ENCODE peak calls at places on chromosomes 4 and X, in nine cellular contexts. Y is heart left ventricle; P is upper lobe of right lung; H is AG04450; M is brain microvascular endothelial cell; D is tibial artery; C is transverse colon; F is CD8-positive, alpha-beta T cell; E is tibial nerve. K is an unnamed sample. For H3K27me3, the result is how much of the 10 kb centered on the place peaks cover.

GRCh38 chr4:1855334-1856070 is 454 bp downstream of the LETM1 start:
- DNase-seq in P (peak), C (peak), H (no peak), E (no peak), M (no peak), Y (peak), D (no peak), F (no peak), K (no peak)

GRCh38 chr4:122732329-122733026 is at the start of gene BBS12:
- DNase-seq in C (peak), F (peak), D (peak), M (peak), Y (peak), E (peak), P (peak), H (peak), K (peak)

GRCh38 chr4:150423503-150423902 is 158.4 kb upstream of the MAB21L2 start:
- DNase-seq in M (no peak), C (no peak), E (no peak), F (no peak), P (no peak), D (no peak), H (no peak), Y (no peak), K (no peak)

GRCh38 chr4:88745175-88745574 is 47.5 kb upstream of the NAP1L5 start:
- DNase-seq in Y (no peak), C (no peak), P (no peak), H (no peak), F (no peak), M (no peak), E (no peak), D (no peak), K (no peak)

GRCh38 chr4:145130788-145131398 is 32.8 kb downstream of the ABCE1 start:
- DNase-seq in E (no peak), H (peak), F (no peak), P (no peak), C (no peak), Y (no peak), M (peak), D (no peak), K (no peak)

GRCh38 chr4:28225005-28225404 is 1364.4 kb downstream of the STIM2 start:
- DNase-seq in D (no peak), H (no peak), P (no peak), Y (no peak), C (no peak), M (peak), F (no peak), E (no peak), K (no peak)

GRCh38 chr4:155371432-155372043 is 5.2 kb downstream of the MAP9 start:
- DNase-seq in H (no peak), D (no peak), P (no peak), C (no peak), F (no peak), Y (no peak), E (no peak), M (no peak), K (no peak)

GRCh38 chr4:109121561-109121960 is 180.9 kb downstream of the COL25A1 start:
- DNase-seq in D (no peak), M (no peak), F (no peak), E (no peak), Y (no peak), C (no peak), H (no peak), P (no peak), K (no peak)

GRCh38 chr4:142901166-142901662 is 55.1 kb upstream of the INPP4B start:
- DNase-seq in P (no peak), D (no peak), H (peak), C (no peak), F (no peak), E (no peak), M (peak), Y (no peak), K (no peak)

GRCh38 chrX:50881028-50881427 is 29.5 kb upstream of the BMP15 start:
- DNase-seq in C (no peak), Y (no peak), P (no peak), F (no peak), H (no peak), E (no peak), D (no peak), M (no peak), K (no peak)

GRCh38 chr4:138010639-138011038 is 231.5 kb downstream of the SLC7A11 start:
- DNase-seq in P (no peak), C (no peak), M (no peak), H (no peak), F (no peak), E (no peak), D (no peak), Y (no peak), K (no peak)

GRCh38 chr4:81465668-81466357 is 5.9 kb downstream of the RASGEF1B start:
- DNase-seq in F (no peak), C (no peak), M (no peak), P (no peak), E (no peak), Y (no peak), H (no peak), D (no peak), K (no peak)

GRCh38 chrX:18733273-18733672 is 25.8 kb downstream of the PPEF1 start:
- DNase-seq in F (no peak), Y (no peak), D (no peak), H (no peak), C (no peak), M (no peak), E (no peak), P (no peak), K (no peak)

GRCh38 chr4:138235419-138235952 is 6.7 kb downstream of the SLC7A11 start:
- DNase-seq in P (no peak), F (no peak), C (no peak), H (peak), Y (no peak), E (no peak), D (no peak), M (peak), K (no peak)

GRCh38 chr4:86338521-86338920 is 21.3 kb downstream of the MAPK10 start:
- DNase-seq in E (no peak), Y (no peak), C (no peak), D (no peak), F (no peak), H (no peak), P (no peak), M (no peak), K (no peak)

GRCh38 chr4:138301536-138301935 is 59.4 kb upstream of the SLC7A11 start:
- DNase-seq in C (no peak), F (no peak), D (no peak), E (no peak), P (no peak), M (no peak), Y (no peak), H (no peak), K (no peak)

GRCh38 chrX:48700246-48700645 is 3.7 kb downstream of the SUV39H1 start:
- DNase-seq in F (no peak), D (no peak), C (no peak), P (no peak), E (no peak), Y (no peak), H (no peak), M (no peak), K (no peak)
- H3K4me3 ChIP-seq in F (no peak), D (no peak), C (no peak), P (no peak), E (no peak), Y (no peak), H (no peak), M (no peak), K (no peak)

GRCh38 chr4:180641495-180641894 is 1601.7 kb upstream of the TENM3 start:
- DNase-seq in P (no peak), C (no peak), E (no peak), Y (no peak), M (no peak), F (no peak), D (no peak), H (no peak), K (no peak)
- H3K27me3 ChIP-seq in P (under half), C (under half), E (under half), Y (under half), M (under half), F (under half), D (under half), H (under half), K (under half)

DNA sequence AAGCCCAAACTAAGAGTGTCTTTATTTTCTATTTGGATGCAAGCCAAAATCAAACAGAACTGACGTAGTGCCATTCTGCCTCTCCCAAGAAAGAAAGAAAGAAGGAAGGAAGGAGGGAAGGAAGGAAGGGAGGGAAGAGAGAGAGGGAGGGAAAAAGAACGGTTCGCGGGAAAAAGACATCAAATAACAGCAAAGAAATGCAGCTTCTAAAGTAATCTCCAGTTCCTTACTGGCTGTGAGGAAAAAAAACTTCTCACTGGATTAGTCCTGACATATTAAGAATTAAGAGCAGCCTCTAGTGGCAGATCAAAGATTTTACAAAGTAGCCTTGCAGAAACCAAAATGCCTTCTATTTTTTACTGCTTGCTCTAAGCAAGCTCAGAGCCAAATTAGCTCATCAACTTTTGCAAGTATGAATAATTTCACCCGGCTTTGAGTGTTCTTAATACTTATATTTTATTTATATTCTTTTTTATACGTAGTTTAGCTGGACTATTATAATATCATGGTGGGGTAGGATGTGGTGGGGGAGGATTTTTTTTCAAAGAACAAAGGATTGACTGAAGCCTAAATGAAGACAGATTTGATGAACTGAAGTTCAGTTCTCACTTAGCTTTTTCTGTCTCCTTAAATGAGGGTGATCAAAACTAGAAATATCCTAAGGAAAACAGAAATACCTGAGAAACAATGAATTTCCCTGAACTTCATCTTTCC is 36.6 kb downstream of the PITX2 start:
- DNase-seq in D (no peak), P (no peak), H (peak), E (no peak), M (peak), F (no peak), Y (no peak), C (no peak), K (no peak)
- TF ChIP-seq CTCF in D (peak), P (peak), H (peak), E (no peak), M (peak), F (no peak), Y (no peak), C (peak), K (peak)

GRCh38 chrX:40156472-40157227 is 58.9 kb upstream of the BCOR start:
- DNase-seq in H (no peak), E (no peak), P (no peak), D (no peak), Y (no peak), M (no peak), C (no peak), F (no peak), K (no peak)

GRCh38 chrX:40158036-40158706 is 60.4 kb upstream of the BCOR start:
- DNase-seq in Y (no peak), D (no peak), C (no peak), F (no peak), P (peak), M (no peak), E (no peak), H (no peak), K (peak)

GRCh38 chrX:40154853-40155616 is 57.3 kb upstream of the BCOR start:
- DNase-seq in P (peak), Y (peak), E (peak), M (no peak), D (peak), C (peak), H (no peak), F (no peak), K (no peak)

GRCh38 chrX:40155617-40156471 is 58.1 kb upstream of the BCOR start:
- DNase-seq in P (no peak), C (no peak), H (no peak), F (no peak), M (no peak), Y (no peak), E (no peak), D (no peak), K (no peak)

GRCh38 chrX:40157228-40158035 is 59.7 kb upstream of the BCOR start:
- DNase-seq in E (no peak), C (no peak), P (no peak), H (no peak), Y (no peak), M (no peak), F (no peak), D (no peak), K (no peak)
- H3K4me3 ChIP-seq in E (peak), C (peak), P (peak), H (no peak), Y (peak), M (peak), F (no peak), D (peak), K (peak)

DNA sequence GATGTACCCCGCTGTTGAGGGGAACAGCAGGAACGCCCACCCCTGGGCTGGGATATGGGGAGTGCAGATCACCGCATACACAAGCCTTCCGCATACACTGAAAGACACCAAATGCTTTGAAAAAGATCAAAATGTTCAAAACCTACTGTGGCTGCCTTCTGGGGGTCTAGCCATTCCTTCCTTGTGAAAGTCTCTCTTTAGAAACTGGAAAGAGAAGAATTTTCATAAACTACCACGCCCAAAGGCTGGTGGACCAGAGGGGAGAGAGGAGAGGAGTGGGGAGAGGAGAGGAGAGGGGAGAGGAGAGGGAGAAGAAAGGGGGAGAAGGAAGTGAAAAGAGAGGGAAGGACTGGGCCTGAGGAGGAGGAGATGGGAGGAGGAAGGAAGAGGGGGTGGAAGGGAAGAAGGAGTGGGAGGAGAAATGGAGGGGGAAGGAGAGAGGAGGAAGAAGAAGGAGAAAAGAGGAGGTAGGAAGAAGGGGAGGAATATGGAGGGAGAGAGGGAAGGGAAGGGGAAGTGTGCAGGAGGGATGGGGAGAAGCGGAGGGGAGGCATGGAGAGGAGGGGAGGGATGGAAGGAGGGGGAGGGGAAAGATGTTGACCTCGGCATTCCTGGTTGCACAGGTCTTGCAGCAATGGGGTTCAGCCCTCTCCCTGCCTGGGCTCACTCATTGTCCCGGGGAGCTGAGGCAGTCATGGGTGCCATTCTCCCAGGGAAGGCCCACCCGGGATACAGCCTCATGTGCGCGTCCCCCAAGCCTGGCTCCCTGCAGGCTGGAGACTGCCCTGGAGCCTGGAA is 5.5 kb upstream of the HMX1 start:
- DNase-seq in M (no peak), C (no peak), D (no peak), Y (no peak), F (no peak), E (no peak), P (no peak), H (no peak), K (no peak)
- H3K27me3 ChIP-seq in M (half or more), C (half or more), D (half or more), Y (half or more), F (under half), E (under half), P (half or more), H (under half), K (half or more)

GRCh38 chrX:78555401-78555980 is 103.6 kb downstream of the RTL3 start:
- DNase-seq in H (no peak), P (no peak), M (no peak), E (no peak), D (no peak), F (no peak), Y (no peak), C (no peak), K (no peak)
- TF ChIP-seq CTCF in H (peak), P (peak), M (peak), E (peak), D (peak), F (peak), Y (peak), C (peak), K (peak)

K was measured in dorsolateral prefrontal cortex.